ENCODE peak calls at places on chromosomes 5 and 9, in four cellular contexts. H, L, O and U are unnamed samples.
A peak's percentile ranks its signal among the peaks of the same experiment; 100 is the strongest.

GRCh38 chr9:107698779-107699564 is 209.4 kb upstream of the KLF4 start:
- DNase-seq in H (no peak), L (no peak), O (no peak), U (no peak)

GRCh38 chr9:10108815-10109214 is 504.0 kb downstream of the PTPRD start:
- DNase-seq in H (no peak), L (no peak), O (no peak), U (no peak)

GRCh38 chr5:11687498-11687897 is 216.7 kb downstream of the CTNND2 start:
- DNase-seq in H (no peak), L (no peak), O (no peak), U (no peak)

GRCh38 chr5:15787676-15788075 is 287.7 kb downstream of the FBXL7 start:
- DNase-seq in H (no peak), L (no peak), O (no peak), U (no peak)

GRCh38 chr5:32193591-32193990 is 19.5 kb upstream of the GOLPH3 start:
- DNase-seq in H (peak; percentile 44), L (peak; percentile 97), O (peak; percentile 79), U (no peak)

GRCh38 chr5:137995747-137996123 is 37.1 kb downstream of the FAM13B start:
- DNase-seq in H (no peak), L (no peak), O (no peak), U (no peak)

GRCh38 chr5:130529716-130530485 is 625.6 kb downstream of the CHSY3 start:
- DNase-seq in H (peak; percentile 100), L (no peak), O (no peak), U (peak; percentile 56)

GRCh38 chr9:21558079-21558478 is 76.0 kb upstream of the IFNE start:
- DNase-seq in H (no peak), L (no peak), O (no peak), U (no peak)

GRCh38 chr5:1007221-1007680 is 1.4 kb upstream of the NKD2 start:
- DNase-seq in H (no peak), L (no peak), O (no peak), U (peak; percentile 60)

GRCh38 chr5:73417307-73418035 is 31.1 kb downstream of the FOXD1 start:
- DNase-seq in H (no peak), L (no peak), O (no peak), U (no peak)

GRCh38 chr9:3525088-3525835 is 539 bp downstream of the RFX3 start:
- DNase-seq in H (no peak), L (no peak), O (peak; percentile 41), U (no peak)

GRCh38 chr9:27297050-27297449 is at the start of gene EQTN:
- DNase-seq in H (no peak), L (no peak), O (no peak), U (no peak)

GRCh38 chr5:132053483-132053882 is 7.0 kb upstream of the IL3 start:
- DNase-seq in H (no peak), L (no peak), O (no peak), U (no peak)

GRCh38 chr5:96209829-96210228 is 223.2 kb downstream of the PCSK1 start:
- DNase-seq in H (peak; percentile 75), L (no peak), O (no peak), U (no peak)

DNA sequence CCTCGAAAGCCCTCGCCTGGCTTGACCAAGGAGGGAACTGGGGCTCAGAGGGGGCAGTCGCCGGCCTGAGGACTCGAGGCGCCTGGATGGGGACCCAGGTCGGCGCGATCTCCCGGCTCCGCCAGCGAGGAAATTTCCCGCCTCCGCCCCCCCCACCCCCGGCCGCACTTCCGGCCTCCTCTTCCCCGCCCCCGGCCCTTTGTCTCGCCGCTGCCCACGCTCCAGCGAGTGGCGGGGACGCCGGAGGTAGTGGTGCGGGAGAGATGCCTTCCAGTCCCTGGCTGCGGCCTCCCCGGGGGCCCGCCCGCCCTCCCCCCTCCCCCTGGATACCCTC is 441 bp upstream of the GPRIN1 start:
- DNase-seq in H (no peak), L (no peak), O (no peak), U (peak; percentile 76)
- H3K4me3 ChIP-seq in H (peak overlapping the region; percentile 56), L (peak overlapping the region; percentile 42), O (peak overlapping the region; percentile 58), U (peak overlapping the region; percentile 89)

GRCh38 chr9:136055715-136056545 is 39.2 kb downstream of the NACC2 start:
- DNase-seq in H (no peak), L (peak; percentile 37), O (no peak), U (peak; percentile 40)

GRCh38 chr9:136058801-136059302 is 36.2 kb downstream of the NACC2 start:
- DNase-seq in H (no peak), L (no peak), O (no peak), U (peak; percentile 63)

GRCh38 chr9:136056546-136057235 is 38.4 kb downstream of the NACC2 start:
- DNase-seq in H (no peak), L (no peak), O (no peak), U (peak; percentile 70)

GRCh38 chr9:136058152-136058483 is 37.0 kb downstream of the NACC2 start:
- DNase-seq in H (no peak), L (no peak), O (no peak), U (peak; percentile 58)

GRCh38 chr9:136057236-136058151 is 37.6 kb downstream of the NACC2 start:
- DNase-seq in H (no peak), L (no peak), O (no peak), U (no peak)
- H3K4me3 ChIP-seq in H (no peak overlapping the region), L (no peak overlapping the region), O (no peak overlapping the region), U (no peak overlapping the region)

GRCh38 chr5:150905312-150905683 is 518 bp upstream of the ZNF300 start:
- DNase-seq in H (no peak), L (no peak), O (no peak), U (no peak)
- H3K4me3 ChIP-seq in H (peak overlapping the region; percentile 78), L (peak overlapping the region; percentile 22), O (peak overlapping the region; percentile 60), U (peak overlapping the region; percentile 51)

GRCh38 chr9:35029241-35029640 is 39.7 kb downstream of the DNAJB5 start:
- DNase-seq in H (peak; percentile 81), L (no peak), O (no peak), U (no peak)

GRCh38 chr9:35026671-35027070 is 37.1 kb downstream of the DNAJB5 start:
- DNase-seq in H (no peak), L (no peak), O (no peak), U (no peak)

GRCh38 chr9:35027871-35028270 is 38.3 kb downstream of the DNAJB5 start:
- DNase-seq in H (no peak), L (no peak), O (no peak), U (no peak)

GRCh38 chr9:35028341-35028740 is 38.8 kb downstream of the DNAJB5 start:
- DNase-seq in H (peak; percentile 80), L (no peak), O (no peak), U (no peak)

GRCh38 chr9:35027361-35027760 is 37.8 kb downstream of the DNAJB5 start:
- DNase-seq in H (no peak), L (no peak), O (no peak), U (no peak)
- H3K4me3 ChIP-seq in H (no peak overlapping the region), L (no peak overlapping the region), O (no peak overlapping the region), U (no peak overlapping the region)

GRCh38 chr9:129321511-129322021 is 143.5 kb upstream of the IER5L start:
- DNase-seq in H (no peak), L (peak; percentile 89), O (no peak), U (peak; percentile 19)
- H3K4me3 ChIP-seq in H (no peak overlapping the region), L (peak overlapping the region; percentile 33), O (peak overlapping the region; percentile 56), U (peak overlapping the region; percentile 26)

GRCh38 chr5:160743027-160743426 is 109.0 kb downstream of the ATP10B start:
- DNase-seq in H (no peak), L (no peak), O (no peak), U (no peak)

GRCh38 chr5:160747559-160747958 is 104.5 kb downstream of the ATP10B start:
- DNase-seq in H (no peak), L (no peak), O (no peak), U (no peak)

GRCh38 chr5:160747963-160748362 is 104.0 kb downstream of the ATP10B start:
- DNase-seq in H (no peak), L (no peak), O (no peak), U (no peak)

GRCh38 chr5:160742446-160742845 is 109.6 kb downstream of the ATP10B start:
- DNase-seq in H (no peak), L (no peak), O (no peak), U (no peak)

GRCh38 chr5:160744253-160745112 is 107.5 kb downstream of the ATP10B start:
- DNase-seq in H (no peak), L (no peak), O (no peak), U (no peak)
- H3K4me3 ChIP-seq in H (no peak overlapping the region), L (no peak overlapping the region), O (no peak overlapping the region), U (no peak overlapping the region)

GRCh38 chr9:137544176-137544755 is 5.9 kb downstream of the PNPLA7 start:
- DNase-seq in H (peak; percentile 20), L (no peak), O (no peak), U (no peak)
- H3K4me3 ChIP-seq in H (no peak overlapping the region), L (no peak overlapping the region), O (no peak overlapping the region), U (no peak overlapping the region)

DNA sequence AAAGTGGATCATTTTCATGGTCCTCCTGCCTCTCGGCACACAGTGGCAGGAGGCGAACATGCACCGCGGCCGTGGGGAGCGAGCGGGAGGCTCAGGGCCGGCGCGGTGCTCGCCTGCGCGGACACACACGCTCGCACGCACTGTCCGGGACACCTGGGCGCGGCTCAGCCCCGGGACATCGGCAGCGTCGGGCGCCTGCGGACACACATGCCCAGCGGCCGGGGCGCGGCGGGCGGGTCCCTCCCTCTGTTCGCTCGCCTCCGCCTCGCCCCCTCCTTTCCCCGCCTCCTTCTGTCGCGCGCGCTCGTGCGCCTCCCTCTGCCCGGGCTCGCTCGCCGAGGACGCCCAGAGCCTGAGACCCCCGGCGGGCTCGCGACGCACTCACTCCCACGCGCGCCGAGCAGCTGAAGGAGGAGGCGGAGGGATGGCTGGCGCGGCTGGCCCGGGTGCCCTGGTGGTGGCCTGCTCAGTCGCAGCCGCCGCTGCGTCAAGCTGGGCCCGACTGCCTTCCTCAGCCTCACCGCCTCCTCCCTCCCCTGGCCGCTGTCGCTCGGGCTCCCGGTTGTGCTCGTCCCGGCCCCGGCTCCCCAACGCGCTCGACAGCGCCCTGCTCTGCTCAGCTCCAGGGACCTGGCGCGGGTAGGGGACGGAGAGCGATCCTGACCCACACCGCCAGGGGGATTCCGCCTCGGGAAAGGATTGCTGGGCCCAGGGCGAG is at the start of gene FRMD3:
- DNase-seq in H (peak; percentile 52), L (peak; percentile 82), O (peak; percentile 91), U (peak; percentile 94)
- H3K4me3 ChIP-seq in H (peak within 1 kb of the TSS; percentile 5), L (peak within 1 kb of the TSS; percentile 57), O (peak within 1 kb of the TSS; percentile 69), U (peak within 1 kb of the TSS; percentile 79)

GRCh38 chr5:36721664-36722063 is 115.3 kb downstream of the SLC1A3 start:
- DNase-seq in H (no peak), L (no peak), O (no peak), U (no peak)

GRCh38 chr5:36720688-36721087 is 114.3 kb downstream of the SLC1A3 start:
- DNase-seq in H (peak; percentile 23), L (no peak), O (no peak), U (no peak)

GRCh38 chr5:36723921-36724320 is 117.5 kb downstream of the SLC1A3 start:
- DNase-seq in H (no peak), L (no peak), O (no peak), U (peak; percentile 32)

GRCh38 chr5:36724429-36725332 is 118.3 kb downstream of the SLC1A3 start:
- DNase-seq in H (peak; percentile 11), L (peak; percentile 51), O (peak; percentile 23), U (peak; percentile 76)

GRCh38 chr5:36722913-36723312 is 116.5 kb downstream of the SLC1A3 start:
- DNase-seq in H (no peak), L (no peak), O (no peak), U (no peak)
- H3K4me3 ChIP-seq in H (no peak overlapping the region), L (no peak overlapping the region), O (no peak overlapping the region), U (no peak overlapping the region)